ENCODE peak calls at places on chromosomes 7 and 10, in four cellular contexts. One of them, this sample, is unnamed.

GRCh38 chr7:132518102-132518838 is 58.0 kb downstream of the PLXNA4 start:
- DNase-seq in cardiac muscle cell: no peak
- DNase-seq in IMR-90: no peak
- DNase-seq in lower lobe of right lung: no peak
- DNase-seq in this sample: no peak

GRCh38 chr7:117269895-117270294 is 53.0 kb downstream of the WNT2 start:
- DNase-seq in cardiac muscle cell: no peak
- DNase-seq in IMR-90: peak; percentile 91
- DNase-seq in lower lobe of right lung: no peak
- DNase-seq in this sample: no peak

GRCh38 chr7:149147072-149147729 is at the start of gene ZNF398:
- DNase-seq in cardiac muscle cell: peak; percentile 90
- DNase-seq in IMR-90: peak; percentile 77
- DNase-seq in lower lobe of right lung: peak; percentile 85
- DNase-seq in this sample: peak; percentile 88

GRCh38 chr7:5702876-5703571 is 78.4 kb downstream of the RNF216 start:
- DNase-seq in cardiac muscle cell: peak; percentile 53
- DNase-seq in IMR-90: peak; percentile 60
- DNase-seq in lower lobe of right lung: no peak
- DNase-seq in this sample: no peak

GRCh38 chr7:79340212-79340611 is 113.3 kb downstream of the MAGI2 start:
- DNase-seq in cardiac muscle cell: no peak
- DNase-seq in IMR-90: peak; percentile 23
- DNase-seq in lower lobe of right lung: no peak
- DNase-seq in this sample: no peak

GRCh38 chr7:2499719-2500430 is 19.7 kb upstream of the LFNG start:
- DNase-seq in cardiac muscle cell: no peak
- DNase-seq in IMR-90: no peak
- DNase-seq in lower lobe of right lung: no peak
- DNase-seq in this sample: no peak

GRCh38 chr10:80382989-80383388 is 25.4 kb upstream of the PRXL2A start:
- DNase-seq in cardiac muscle cell: peak; percentile 46
- DNase-seq in IMR-90: peak; percentile 11
- DNase-seq in lower lobe of right lung: no peak
- DNase-seq in this sample: no peak

GRCh38 chr7:96344236-96344635 is 22.3 kb upstream of the SLC25A13 start:
- DNase-seq in cardiac muscle cell: no peak
- DNase-seq in IMR-90: no peak
- DNase-seq in lower lobe of right lung: no peak
- DNase-seq in this sample: no peak

GRCh38 chr7:138235207-138235606 is 158.9 kb downstream of the AKR1D1 start:
- DNase-seq in cardiac muscle cell: no peak
- DNase-seq in IMR-90: no peak
- DNase-seq in lower lobe of right lung: no peak
- DNase-seq in this sample: no peak

GRCh38 chr7:156039971-156040677 is 227.9 kb upstream of the SHH start:
- DNase-seq in cardiac muscle cell: no peak
- DNase-seq in IMR-90: no peak
- DNase-seq in lower lobe of right lung: no peak
- DNase-seq in this sample: no peak

GRCh38 chr10:97640868-97641811 is 669 bp downstream of the PI4K2A start:
- DNase-seq in cardiac muscle cell: peak; percentile 50
- DNase-seq in IMR-90: peak; percentile 77
- DNase-seq in lower lobe of right lung: peak; percentile 67
- DNase-seq in this sample: peak; percentile 34

GRCh38 chr10:31584098-31584631 is 265.1 kb downstream of the ZEB1 start:
- DNase-seq in cardiac muscle cell: no peak
- DNase-seq in IMR-90: no peak
- DNase-seq in lower lobe of right lung: no peak
- DNase-seq in this sample: no peak

GRCh38 chr7:142739927-142740492 is 9.3 kb upstream of the PRSS1 start:
- DNase-seq in cardiac muscle cell: no peak
- DNase-seq in IMR-90: no peak
- DNase-seq in lower lobe of right lung: no peak
- DNase-seq in this sample: no peak

GRCh38 chr7:130486114-130486962 is 5.5 kb upstream of the MEST start:
- DNase-seq in cardiac muscle cell: peak; percentile 85
- DNase-seq in IMR-90: no peak
- DNase-seq in lower lobe of right lung: peak; percentile 90
- DNase-seq in this sample: no peak

GRCh38 chr7:112395893-112396292 is 54.4 kb upstream of the IFRD1 start:
- DNase-seq in cardiac muscle cell: no peak
- DNase-seq in IMR-90: no peak
- DNase-seq in lower lobe of right lung: no peak
- DNase-seq in this sample: no peak

GRCh38 chr7:134931487-134931886 is 54.8 kb upstream of the AGBL3 start:
- DNase-seq in cardiac muscle cell: no peak
- DNase-seq in IMR-90: no peak
- DNase-seq in lower lobe of right lung: no peak
- DNase-seq in this sample: no peak

GRCh38 chr7:47520408-47520807 is 61.5 kb downstream of the TNS3 start:
- DNase-seq in cardiac muscle cell: no peak
- DNase-seq in IMR-90: peak; percentile 85
- DNase-seq in lower lobe of right lung: no peak
- DNase-seq in this sample: no peak

GRCh38 chr10:74813371-74813770 is 13.0 kb upstream of the KAT6B start:
- DNase-seq in cardiac muscle cell: no peak
- DNase-seq in IMR-90: no peak
- DNase-seq in lower lobe of right lung: no peak
- DNase-seq in this sample: no peak

DNA sequence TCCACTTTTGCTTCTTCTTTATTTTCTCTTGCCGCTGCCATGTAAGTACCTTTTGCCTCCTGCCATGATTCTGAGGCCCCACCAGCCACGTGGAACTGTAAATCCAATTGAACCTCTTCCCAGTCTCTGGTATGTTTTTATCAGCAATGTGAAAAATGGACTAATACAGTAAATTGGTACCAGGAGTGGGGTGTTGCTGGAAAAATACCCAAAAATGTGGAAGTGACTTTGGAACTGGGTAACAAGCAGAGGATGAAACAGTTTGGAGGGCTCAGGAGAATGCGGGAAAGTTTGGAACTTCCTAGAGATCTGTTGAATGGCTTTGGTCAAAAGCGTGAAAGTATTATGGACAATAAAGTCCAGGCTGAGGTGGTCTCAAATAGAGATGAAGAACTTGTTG is 670.3 kb upstream of the ZWINT start:
- DNase-seq in cardiac muscle cell: no peak
- DNase-seq in IMR-90: no peak
- DNase-seq in lower lobe of right lung: no peak
- DNase-seq in this sample: no peak
- H3K9me3 ChIP-seq in cardiac muscle cell: no peaks in the 10 kb centered on the region
- H3K9me3 ChIP-seq in IMR-90: peaks cover 9% of the 10 kb centered on the region
- H3K9me3 ChIP-seq in lower lobe of right lung: peaks cover 18% of the 10 kb centered on the region
- H3K9me3 ChIP-seq in this sample: peaks cover 12% of the 10 kb centered on the region

GRCh38 chr10:24720096-24720495 is 3.6 kb downstream of the ARHGAP21 start:
- DNase-seq in cardiac muscle cell: no peak
- DNase-seq in IMR-90: no peak
- DNase-seq in lower lobe of right lung: no peak
- DNase-seq in this sample: no peak

GRCh38 chr10:24715246-24715769 is 8.4 kb downstream of the ARHGAP21 start:
- DNase-seq in cardiac muscle cell: no peak
- DNase-seq in IMR-90: no peak
- DNase-seq in lower lobe of right lung: no peak
- DNase-seq in this sample: no peak

GRCh38 chr10:24721254-24722106 is 2.2 kb downstream of the ARHGAP21 start:
- DNase-seq in cardiac muscle cell: peak; percentile 44
- DNase-seq in IMR-90: peak; percentile 12
- DNase-seq in lower lobe of right lung: peak; percentile 56
- DNase-seq in this sample: no peak

GRCh38 chr10:24716295-24716694 is 7.4 kb downstream of the ARHGAP21 start:
- DNase-seq in cardiac muscle cell: no peak
- DNase-seq in IMR-90: no peak
- DNase-seq in lower lobe of right lung: no peak
- DNase-seq in this sample: no peak

DNA sequence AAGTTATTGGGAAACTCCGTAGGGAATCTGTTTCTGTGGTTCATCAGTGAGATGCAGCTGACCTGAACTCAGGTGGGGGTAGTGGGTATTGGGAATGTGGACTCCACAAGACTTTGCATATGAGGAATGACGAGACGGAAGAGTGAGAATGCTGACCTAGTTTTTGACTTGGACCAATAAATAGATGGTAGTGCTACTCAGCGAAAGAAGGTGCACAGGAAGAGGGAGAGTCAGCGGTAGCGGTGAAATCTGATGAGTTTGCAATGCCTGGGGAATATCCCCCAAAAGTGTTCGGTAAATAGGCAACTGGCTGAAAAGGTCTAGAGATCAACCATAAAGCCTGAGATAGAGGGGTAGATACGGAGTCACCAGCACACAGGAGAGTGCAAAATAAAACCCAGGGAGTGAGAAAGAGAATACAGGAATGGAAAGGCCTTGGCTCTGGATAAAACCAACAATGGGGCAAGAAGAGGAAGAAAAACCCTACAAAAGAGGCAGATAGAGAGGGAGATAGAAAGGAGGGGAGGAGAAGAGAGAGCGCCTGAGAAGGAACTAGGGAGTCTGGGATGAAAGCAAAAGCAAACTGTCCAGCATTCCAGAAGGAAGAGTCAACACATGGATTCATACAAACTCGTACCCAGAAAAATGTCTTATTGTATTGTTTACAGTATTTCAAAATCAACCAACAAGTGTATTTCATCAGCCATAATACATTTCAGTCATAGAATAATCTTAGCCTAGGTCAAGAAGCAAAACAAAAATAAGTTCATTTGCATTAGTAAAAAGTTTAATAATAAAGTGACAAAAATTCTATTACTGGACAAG is 5.4 kb downstream of the ARHGAP21 start:
- DNase-seq in cardiac muscle cell: no peak
- DNase-seq in IMR-90: peak; percentile 90
- DNase-seq in lower lobe of right lung: no peak
- DNase-seq in this sample: peak; percentile 49
- H3K4me3 ChIP-seq in cardiac muscle cell: no peak overlapping the region
- H3K4me3 ChIP-seq in IMR-90: peak overlapping the region; percentile 1
- H3K4me3 ChIP-seq in lower lobe of right lung: peak overlapping the region; percentile 86
- H3K4me3 ChIP-seq in this sample: no peak overlapping the region

DNA sequence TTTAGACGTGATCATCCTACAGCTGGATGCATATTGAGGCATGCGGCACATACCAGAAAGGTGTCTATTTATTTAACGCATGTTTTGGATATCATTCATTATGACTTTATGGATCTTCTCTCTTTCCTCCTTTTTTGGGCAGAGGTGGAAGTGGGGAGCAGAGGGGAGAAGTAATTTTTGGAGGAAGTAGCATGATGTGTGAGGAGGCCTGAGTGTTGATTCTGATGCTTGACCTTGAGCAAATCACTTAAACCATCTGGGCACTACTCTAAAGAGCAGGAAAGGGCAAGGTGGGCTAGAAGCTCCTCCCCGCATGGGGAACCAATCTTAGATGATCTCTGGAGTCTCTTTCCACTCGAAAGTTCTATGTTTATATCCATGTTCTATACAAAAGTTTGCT is 270.5 kb downstream of the TRIL start:
- DNase-seq in cardiac muscle cell: no peak
- DNase-seq in IMR-90: no peak
- DNase-seq in lower lobe of right lung: no peak
- DNase-seq in this sample: no peak
- H3K9me3 ChIP-seq in cardiac muscle cell: no peaks in the 10 kb centered on the region
- H3K9me3 ChIP-seq in IMR-90: no peaks in the 10 kb centered on the region
- H3K9me3 ChIP-seq in lower lobe of right lung: no peaks in the 10 kb centered on the region
- H3K9me3 ChIP-seq in this sample: no peaks in the 10 kb centered on the region

DNA sequence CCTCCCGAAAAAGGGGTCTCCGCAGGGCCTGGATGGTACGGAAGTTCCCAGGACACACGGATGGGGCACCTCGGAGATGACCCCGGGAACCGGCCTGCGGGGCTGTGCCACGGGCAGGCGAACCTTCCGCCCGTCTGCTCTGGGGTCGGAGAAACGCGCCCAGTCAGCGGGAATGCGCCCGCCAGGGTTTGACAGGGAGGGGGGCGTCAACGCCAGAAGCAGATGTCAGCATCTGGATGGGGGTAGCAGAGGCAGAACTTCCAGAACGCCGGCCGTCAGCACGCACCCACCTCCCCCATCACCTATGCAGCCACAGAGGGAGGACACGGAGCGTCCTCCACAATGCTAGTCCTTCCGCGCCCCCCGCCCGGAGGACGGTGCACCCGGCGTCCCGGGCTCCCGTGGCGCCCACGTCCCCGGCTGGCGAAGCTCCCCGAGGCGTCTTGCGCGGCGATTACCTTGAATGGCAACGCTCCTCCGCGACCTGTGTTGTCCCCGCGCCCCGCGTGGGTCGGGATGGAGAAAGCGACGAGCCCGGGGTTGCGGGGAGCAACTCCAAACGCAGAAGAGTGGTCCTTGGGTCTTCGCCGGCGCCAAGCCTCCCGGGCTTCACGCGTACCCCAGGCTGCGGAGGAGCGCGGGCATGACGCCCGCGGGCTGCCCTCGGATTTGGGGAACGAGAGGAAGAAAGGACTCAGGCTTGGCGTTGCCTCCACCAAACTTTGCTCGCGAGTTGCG is 571 bp downstream of the FGFR2 start:
- DNase-seq in cardiac muscle cell: peak; percentile 44
- DNase-seq in IMR-90: no peak
- DNase-seq in lower lobe of right lung: no peak
- DNase-seq in this sample: no peak
- H3K4me3 ChIP-seq in cardiac muscle cell: peak overlapping the region; percentile 50
- H3K4me3 ChIP-seq in IMR-90: no peak overlapping the region
- H3K4me3 ChIP-seq in lower lobe of right lung: peak overlapping the region; percentile 67
- H3K4me3 ChIP-seq in this sample: peak overlapping the region; percentile 23

GRCh38 chr7:14184292-14184864 is 194.9 kb upstream of the ETV1 start:
- DNase-seq in cardiac muscle cell: no peak
- DNase-seq in IMR-90: no peak
- DNase-seq in lower lobe of right lung: no peak
- DNase-seq in this sample: no peak
- H3K9me3 ChIP-seq in cardiac muscle cell: no peaks in the 10 kb centered on the region
- H3K9me3 ChIP-seq in IMR-90: no peaks in the 10 kb centered on the region
- H3K9me3 ChIP-seq in lower lobe of right lung: peaks cover 3% of the 10 kb centered on the region
- H3K9me3 ChIP-seq in this sample: no peaks in the 10 kb centered on the region

GRCh38 chr10:35637456-35637855 is 4.6 kb downstream of the FZD8 start:
- DNase-seq in cardiac muscle cell: peak; percentile 65
- DNase-seq in IMR-90: no peak
- DNase-seq in lower lobe of right lung: no peak
- DNase-seq in this sample: no peak
- H3K4me3 ChIP-seq in cardiac muscle cell: peak overlapping the region; percentile 33
- H3K4me3 ChIP-seq in IMR-90: no peak overlapping the region
- H3K4me3 ChIP-seq in lower lobe of right lung: peak overlapping the region; percentile 14
- H3K4me3 ChIP-seq in this sample: no peak overlapping the region

DNA sequence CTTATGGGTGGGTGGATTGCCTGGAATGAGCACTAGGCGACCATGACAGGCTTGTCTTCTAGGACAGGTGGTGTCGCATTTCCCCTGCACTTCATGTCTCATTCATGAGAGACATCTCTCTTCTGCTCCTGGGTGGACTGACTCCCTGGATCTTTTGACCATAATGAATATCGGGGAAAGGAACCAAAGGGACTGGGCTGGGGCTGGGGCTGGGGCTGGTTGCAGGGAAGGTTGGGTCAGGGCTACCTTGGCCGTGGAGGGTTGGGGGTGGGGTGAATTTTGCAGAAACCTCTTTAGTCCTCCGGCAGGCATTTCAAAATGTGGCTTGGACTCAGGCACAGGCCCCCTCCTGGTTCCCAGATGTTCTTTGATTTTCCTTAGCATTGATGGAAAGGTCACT is 319.2 kb downstream of the ZNF716 start:
- DNase-seq in cardiac muscle cell: no peak
- DNase-seq in IMR-90: no peak
- DNase-seq in lower lobe of right lung: no peak
- DNase-seq in this sample: no peak
- H3K9me3 ChIP-seq in cardiac muscle cell: peaks cover 4% of the 10 kb centered on the region
- H3K9me3 ChIP-seq in IMR-90: peaks cover 19% of the 10 kb centered on the region
- H3K9me3 ChIP-seq in lower lobe of right lung: no peaks in the 10 kb centered on the region
- H3K9me3 ChIP-seq in this sample: no peaks in the 10 kb centered on the region